ENCODE peak calls at places on chromosome 20, in six cellular contexts. G, Y, L, J, A and X are unnamed samples.

GRCh38 chr20:1320902-1321653 is 7.9 kb downstream of the SDCBP2 start:
- DNase-seq in G (no peak), Y (no peak), L (no peak), J (peak), A (no peak), X (no peak)

GRCh38 chr20:45765307-45765910 is 26.3 kb downstream of the WFDC3 start:
- DNase-seq in G (no peak), Y (no peak), L (no peak), J (no peak), A (no peak), X (no peak)

GRCh38 chr20:22462975-22463914 is 121.1 kb downstream of the FOXA2 start:
- DNase-seq in G (no peak), Y (no peak), L (no peak), J (no peak), A (no peak), X (no peak)

GRCh38 chr20:32912688-32913087 is 54.0 kb downstream of the EFCAB8 start:
- DNase-seq in G (no peak), Y (no peak), L (no peak), J (no peak), A (no peak), X (no peak)

GRCh38 chr20:8790442-8791074 is 278.3 kb upstream of the PLCB4 start:
- DNase-seq in G (peak), Y (no peak), L (no peak), J (no peak), A (peak), X (peak)

GRCh38 chr20:63563186-63563935 is 9.4 kb downstream of the FNDC11 start:
- DNase-seq in G (no peak), Y (no peak), L (no peak), J (no peak), A (no peak), X (no peak)

GRCh38 chr20:18632196-18632789 is 44.4 kb downstream of the DTD1 start:
- DNase-seq in G (peak), Y (no peak), L (peak), J (peak), A (peak), X (peak)

GRCh38 chr20:58571942-58572666 is 56.9 kb upstream of the APCDD1L start:
- DNase-seq in G (no peak), Y (no peak), L (no peak), J (no peak), A (no peak), X (no peak)

GRCh38 chr20:62583424-62583920 is 58.8 kb upstream of the SLCO4A1 start:
- DNase-seq in G (no peak), Y (no peak), L (no peak), J (no peak), A (no peak), X (peak)

GRCh38 chr20:59165794-59166709 is 2.4 kb downstream of the ZNF831 start:
- DNase-seq in G (no peak), Y (no peak), L (no peak), J (no peak), A (peak), X (no peak)

GRCh38 chr20:10660661-10661060 is 13.1 kb downstream of the JAG1 start:
- DNase-seq in G (no peak), Y (no peak), L (no peak), J (peak), A (no peak), X (peak)

GRCh38 chr20:32356935-32357868 is 929 bp upstream of the ASXL1 start:
- DNase-seq in G (peak), Y (no peak), L (peak), J (peak), A (peak), X (peak)

GRCh38 chr20:32792316-32792715 is 27.4 kb upstream of the MAPRE1 start:
- DNase-seq in G (no peak), Y (no peak), L (no peak), J (no peak), A (no peak), X (peak)

GRCh38 chr20:4406627-4407026 is 315.1 kb upstream of the PRND start:
- DNase-seq in G (no peak), Y (no peak), L (no peak), J (no peak), A (no peak), X (peak)

GRCh38 chr20:39298116-39298515 is 336.0 kb downstream of the DHX35 start:
- DNase-seq in G (no peak), Y (no peak), L (no peak), J (no peak), A (no peak), X (no peak)

DNA sequence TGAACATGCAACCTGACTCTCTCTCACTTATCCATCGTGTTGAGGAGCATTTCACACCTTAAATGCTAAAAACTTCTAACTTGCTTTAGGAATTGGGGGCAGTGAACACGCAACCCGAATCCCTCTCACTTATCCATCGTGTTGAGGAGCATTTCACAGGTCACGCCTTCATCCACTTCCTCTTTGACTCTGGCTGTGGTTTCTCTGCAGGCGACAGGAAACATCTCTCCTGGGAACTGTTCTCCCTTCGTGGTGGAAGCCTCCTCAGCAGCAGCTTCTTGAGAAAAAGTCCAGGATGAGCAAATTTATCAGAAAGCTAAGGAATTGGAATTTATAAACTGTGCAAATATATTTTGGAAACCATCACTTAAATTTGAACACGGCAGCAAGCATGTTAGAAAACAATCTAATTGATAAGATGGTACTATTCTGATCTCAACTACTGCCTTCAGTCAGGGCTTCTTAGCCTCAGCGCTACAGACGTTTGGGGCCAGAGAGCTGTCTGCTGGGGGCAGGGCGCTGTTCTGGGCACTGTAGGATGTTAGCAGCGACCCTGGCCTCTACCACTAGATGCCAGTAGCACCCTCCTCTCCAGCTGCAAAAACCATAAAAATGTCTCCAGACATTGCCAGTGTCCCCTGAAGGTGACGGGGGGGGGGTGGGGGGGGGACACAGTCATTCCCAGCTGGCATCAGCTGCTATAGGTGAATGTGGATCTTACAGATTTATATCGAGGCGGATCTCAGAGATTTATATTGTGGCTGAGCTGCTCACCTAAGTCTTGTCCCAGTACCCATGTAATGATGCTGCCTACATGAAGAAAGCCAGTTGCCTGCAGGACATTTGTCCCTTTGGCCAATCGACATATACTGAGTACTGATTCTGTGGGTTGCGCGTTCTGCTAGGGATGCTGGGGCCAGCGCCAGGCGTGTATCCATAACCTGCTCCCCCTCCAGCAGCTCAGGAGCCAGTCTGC is 26.2 kb downstream of the CTCFL start:
- DNase-seq in G (peak), Y (no peak), L (no peak), J (peak), A (no peak), X (peak)
- TF ChIP-seq CTCF in G (peak), Y (no peak), L (no peak), J (no peak), A (no peak), X (peak)

GRCh38 chr20:16296933-16297332 is 276.3 kb downstream of the KIF16B start:
- DNase-seq in G (no peak), Y (no peak), L (no peak), J (no peak), A (no peak), X (no peak)
- H3K4me3 ChIP-seq in G (no peak), Y (no peak), L (no peak), J (no peak), A (no peak), X (no peak)

DNA sequence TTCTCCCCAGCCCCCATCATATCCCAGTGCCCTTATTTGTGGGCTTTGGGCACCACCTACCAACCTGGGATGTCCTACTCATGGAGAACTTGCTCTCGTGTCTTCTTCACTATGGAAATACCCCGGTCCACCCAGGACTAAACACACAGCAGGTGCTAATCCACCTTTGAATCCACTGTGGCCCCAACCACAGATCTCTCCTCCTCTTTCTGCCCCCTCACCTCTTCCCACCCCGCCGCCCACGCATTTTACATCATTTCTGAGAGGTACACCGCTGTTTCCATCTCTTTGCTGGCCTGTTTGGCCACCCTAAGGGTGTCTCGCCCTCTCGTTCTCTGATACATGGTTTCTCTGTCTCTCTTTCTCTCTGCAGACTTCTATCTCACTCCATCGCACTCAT is 82.5 kb upstream of the CTNNBL1 start:
- DNase-seq in G (no peak), Y (no peak), L (no peak), J (no peak), A (no peak), X (no peak)
- TF ChIP-seq CTCF in G (no peak), Y (no peak), L (no peak), J (no peak), A (no peak), X (no peak)

GRCh38 chr20:25310268-25310920 is 62.5 kb downstream of the PYGB start:
- DNase-seq in G (peak), Y (no peak), L (peak), J (no peak), A (peak), X (peak)
- H3K4me3 ChIP-seq in G (no peak), Y (peak), L (peak), J (no peak), A (no peak), X (peak)

GRCh38 chr20:20231528-20232298 is 136.2 kb upstream of the INSM1 start:
- DNase-seq in G (no peak), Y (no peak), L (no peak), J (no peak), A (no peak), X (no peak)

GRCh38 chr20:20233041-20233514 is 134.8 kb upstream of the INSM1 start:
- DNase-seq in G (no peak), Y (no peak), L (no peak), J (no peak), A (no peak), X (no peak)

GRCh38 chr20:20235681-20236080 is 132.2 kb upstream of the INSM1 start:
- DNase-seq in G (no peak), Y (no peak), L (no peak), J (no peak), A (no peak), X (no peak)

GRCh38 chr20:20241966-20242365 is 125.9 kb upstream of the INSM1 start:
- DNase-seq in G (no peak), Y (no peak), L (no peak), J (no peak), A (no peak), X (no peak)

DNA sequence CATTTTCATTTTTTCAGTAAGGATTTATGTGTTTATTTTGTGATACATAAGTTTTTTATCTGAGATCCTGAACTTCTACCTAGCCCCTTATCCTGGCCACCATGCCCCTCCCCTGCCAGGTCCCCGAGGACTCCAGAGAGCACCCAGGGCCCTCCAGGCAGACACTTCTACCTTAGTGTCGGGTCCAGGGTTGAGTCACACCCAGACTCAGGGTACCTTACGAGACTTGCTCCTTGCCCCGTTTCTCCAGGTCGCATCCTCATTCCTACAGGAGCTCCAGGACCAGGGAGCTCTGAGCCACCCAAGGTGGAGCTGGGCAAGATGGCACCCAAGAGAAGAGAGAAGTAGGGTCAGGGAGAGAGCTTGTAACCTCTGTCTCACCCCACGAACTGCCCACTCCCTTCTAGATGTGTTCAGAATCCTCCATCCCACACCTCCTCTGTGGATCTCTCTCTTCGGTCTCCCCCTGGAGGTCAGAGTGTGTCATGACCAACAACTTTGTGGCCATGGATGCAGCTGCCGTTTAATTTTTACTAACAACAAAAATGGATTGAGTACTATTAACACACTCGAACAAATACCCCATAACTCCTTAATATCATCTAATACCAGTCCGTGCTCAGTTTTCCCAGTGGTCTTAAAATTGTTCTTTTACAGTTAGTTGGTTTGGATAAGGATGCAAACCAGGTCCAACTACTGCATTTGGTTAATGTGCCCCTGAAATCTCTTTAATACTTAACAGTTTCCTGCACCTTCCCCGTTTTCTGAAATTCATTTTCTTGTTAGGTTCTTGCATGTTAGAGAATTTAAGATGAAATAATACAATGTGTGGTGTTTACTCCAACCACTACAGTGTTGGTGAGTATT is 130.6 kb upstream of the INSM1 start:
- DNase-seq in G (peak), Y (no peak), L (no peak), J (no peak), A (peak), X (peak)
- TF ChIP-seq CTCF in G (peak), Y (peak), L (no peak), J (no peak), A (peak), X (peak)